ENCODE peak calls at places on chromosomes 12 and 14, in six cellular contexts. One of them, this sample, is unnamed.

GRCh38 chr14:67359775-67360468 is at the start of the genes ATP6V1D and EIF2S1:
- DNase-seq in AG10803: peak
- DNase-seq in WTC11: peak
- DNase-seq in epithelial cell of esophagus: peak
- DNase-seq in GM10248: peak
- DNase-seq in HuH-7: peak
- DNase-seq in this sample: peak

GRCh38 chr12:25728196-25728595 is 175.1 kb upstream of the LMNTD1 start:
- DNase-seq in AG10803: no peak
- DNase-seq in WTC11: no peak
- DNase-seq in epithelial cell of esophagus: no peak
- DNase-seq in GM10248: no peak
- DNase-seq in HuH-7: no peak
- DNase-seq in this sample: no peak

GRCh38 chr14:72559227-72559626 is 334.7 kb downstream of the DPF3 start:
- DNase-seq in AG10803: peak
- DNase-seq in WTC11: no peak
- DNase-seq in epithelial cell of esophagus: peak
- DNase-seq in GM10248: no peak
- DNase-seq in HuH-7: no peak
- DNase-seq in this sample: no peak

GRCh38 chr12:67430708-67431335 is 161.7 kb downstream of the CAND1 start:
- DNase-seq in AG10803: peak
- DNase-seq in WTC11: peak
- DNase-seq in epithelial cell of esophagus: no peak
- DNase-seq in GM10248: no peak
- DNase-seq in HuH-7: no peak
- DNase-seq in this sample: no peak

GRCh38 chr14:67490201-67490600 is 1.7 kb upstream of the TMEM229B start:
- DNase-seq in AG10803: no peak
- DNase-seq in WTC11: no peak
- DNase-seq in epithelial cell of esophagus: no peak
- DNase-seq in GM10248: no peak
- DNase-seq in HuH-7: no peak
- DNase-seq in this sample: no peak

GRCh38 chr12:19771858-19772257 is 332.6 kb downstream of the AEBP2 start:
- DNase-seq in AG10803: peak
- DNase-seq in WTC11: no peak
- DNase-seq in epithelial cell of esophagus: no peak
- DNase-seq in GM10248: no peak
- DNase-seq in HuH-7: no peak
- DNase-seq in this sample: no peak

GRCh38 chr12:48084066-48084465 is 21.8 kb downstream of the SENP1 start:
- DNase-seq in AG10803: peak
- DNase-seq in WTC11: no peak
- DNase-seq in epithelial cell of esophagus: no peak
- DNase-seq in GM10248: no peak
- DNase-seq in HuH-7: no peak
- DNase-seq in this sample: no peak

GRCh38 chr14:36591482-36591881 is 9.1 kb upstream of the NKX2-8 start:
- DNase-seq in AG10803: no peak
- DNase-seq in WTC11: no peak
- DNase-seq in epithelial cell of esophagus: peak
- DNase-seq in GM10248: no peak
- DNase-seq in HuH-7: no peak
- DNase-seq in this sample: no peak

GRCh38 chr12:12425616-12426015 is 68.7 kb downstream of the BORCS5 start:
- DNase-seq in AG10803: peak
- DNase-seq in WTC11: no peak
- DNase-seq in epithelial cell of esophagus: peak
- DNase-seq in GM10248: no peak
- DNase-seq in HuH-7: no peak
- DNase-seq in this sample: no peak

GRCh38 chr12:65656904-65657351 is 167.4 kb upstream of the HMGA2 start:
- DNase-seq in AG10803: peak
- DNase-seq in WTC11: no peak
- DNase-seq in epithelial cell of esophagus: peak
- DNase-seq in GM10248: no peak
- DNase-seq in HuH-7: no peak
- DNase-seq in this sample: no peak

GRCh38 chr12:122754790-122755189 is 2.2 kb downstream of the DENR start:
- DNase-seq in AG10803: no peak
- DNase-seq in WTC11: no peak
- DNase-seq in epithelial cell of esophagus: no peak
- DNase-seq in GM10248: no peak
- DNase-seq in HuH-7: no peak
- DNase-seq in this sample: no peak

GRCh38 chr14:92460916-92461579 is 52.5 kb upstream of the RIN3 start:
- DNase-seq in AG10803: peak
- DNase-seq in WTC11: no peak
- DNase-seq in epithelial cell of esophagus: peak
- DNase-seq in GM10248: no peak
- DNase-seq in HuH-7: no peak
- DNase-seq in this sample: no peak

GRCh38 chr12:64821116-64821630 is 3.3 kb upstream of the TBC1D30 start:
- DNase-seq in AG10803: no peak
- DNase-seq in WTC11: no peak
- DNase-seq in epithelial cell of esophagus: no peak
- DNase-seq in GM10248: no peak
- DNase-seq in HuH-7: no peak
- DNase-seq in this sample: no peak

GRCh38 chr12:15700595-15700994 is 88.6 kb downstream of the EPS8 start:
- DNase-seq in AG10803: peak
- DNase-seq in WTC11: no peak
- DNase-seq in epithelial cell of esophagus: peak
- DNase-seq in GM10248: peak
- DNase-seq in HuH-7: no peak
- DNase-seq in this sample: no peak

GRCh38 chr12:57604454-57605307 is at the start of gene DTX3:
- DNase-seq in AG10803: peak
- DNase-seq in WTC11: peak
- DNase-seq in epithelial cell of esophagus: no peak
- DNase-seq in GM10248: peak
- DNase-seq in HuH-7: no peak
- DNase-seq in this sample: no peak

GRCh38 chr14:52314521-52315354 is 626 bp downstream of the PTGER2 start:
- DNase-seq in AG10803: peak
- DNase-seq in WTC11: peak
- DNase-seq in epithelial cell of esophagus: peak
- DNase-seq in GM10248: peak
- DNase-seq in HuH-7: no peak
- DNase-seq in this sample: peak

GRCh38 chr14:47208434-47208833 is 467.0 kb downstream of the MDGA2 start:
- DNase-seq in AG10803: no peak
- DNase-seq in WTC11: no peak
- DNase-seq in epithelial cell of esophagus: no peak
- DNase-seq in GM10248: no peak
- DNase-seq in HuH-7: no peak
- DNase-seq in this sample: no peak

GRCh38 chr12:75852143-75852542 is 179.4 kb downstream of the PHLDA1 start:
- DNase-seq in AG10803: peak
- DNase-seq in WTC11: no peak
- DNase-seq in epithelial cell of esophagus: peak
- DNase-seq in GM10248: no peak
- DNase-seq in HuH-7: no peak
- DNase-seq in this sample: no peak

GRCh38 chr14:62443796-62444195 is 601.5 kb downstream of the KCNH5 start:
- DNase-seq in AG10803: peak
- DNase-seq in WTC11: no peak
- DNase-seq in epithelial cell of esophagus: peak
- DNase-seq in GM10248: no peak
- DNase-seq in HuH-7: no peak
- DNase-seq in this sample: no peak

This sample was measured in B cell.